ENCODE peak calls at places on chromosomes 11 and 22, in nine cellular contexts. M is right lobe of liver, B is IMR-90, Y is prostate gland, D is HCT116, P is adrenal gland, N is A549, T is thyroid gland, O is ovary. Z is an unnamed sample.

GRCh38 chr11:70527429-70528045 is 129.2 kb downstream of the CTTN start:
- DNase-seq in N (no peak), M (no peak), T (no peak), B (no peak), O (no peak), P (no peak), Y (no peak), D (no peak), Z (peak; percentile 31)

GRCh38 chr11:120316880-120317688 is 8.0 kb upstream of the TLCD5 start:
- DNase-seq in N (no peak), B (peak; percentile 29), M (no peak), T (peak; percentile 94), D (no peak), O (peak; percentile 76), Y (peak; percentile 97), P (no peak), Z (no peak)

GRCh38 chr11:44990665-44991064 is 40.0 kb upstream of the TP53I11 start:
- DNase-seq in P (no peak), D (no peak), T (no peak), O (no peak), M (no peak), Y (no peak), N (no peak), B (no peak), Z (no peak)

GRCh38 chr11:11068113-11068512 is 210.3 kb upstream of the ZBED5 start:
- DNase-seq in M (no peak), O (no peak), Y (no peak), B (no peak), T (no peak), D (no peak), N (no peak), P (no peak), Z (no peak)

GRCh38 chr22:47457021-47457420 is 694.6 kb downstream of the TBC1D22A start:
- DNase-seq in D (no peak), O (no peak), M (no peak), B (no peak), T (no peak), P (no peak), Y (no peak), N (no peak), Z (no peak)

GRCh38 chr11:64661146-64661545 is 61.9 kb downstream of the NRXN2 start:
- DNase-seq in M (no peak), T (no peak), O (no peak), N (no peak), P (no peak), Y (no peak), D (no peak), B (peak; percentile 62), Z (no peak)

GRCh38 chr22:41517172-41518047 is 26.9 kb downstream of the POLR3H start:
- DNase-seq in M (peak; percentile 76), D (no peak), O (peak; percentile 72), Y (peak; percentile 61), N (peak; percentile 63), P (peak; percentile 84), T (peak; percentile 64), B (peak; percentile 46), Z (no peak)

GRCh38 chr22:20422271-20422958 is 15.2 kb downstream of the SCARF2 start:
- DNase-seq in M (no peak), N (no peak), P (no peak), B (peak; percentile 43), D (no peak), O (no peak), T (no peak), Y (no peak), Z (peak; percentile 18)

GRCh38 chr11:69173925-69174591 is 18.3 kb downstream of the SMIM38 start:
- DNase-seq in P (no peak), Y (no peak), B (peak; percentile 66), D (no peak), T (no peak), O (no peak), M (no peak), N (no peak), Z (peak; percentile 37)

GRCh38 chr11:456533-456932 is 6.5 kb downstream of the PTDSS2 start:
- DNase-seq in M (no peak), P (no peak), D (no peak), O (no peak), T (no peak), N (no peak), Y (no peak), B (no peak), Z (peak; percentile 61)

GRCh38 chr22:42340695-42341383 is 70.4 kb upstream of the TCF20 start:
- DNase-seq in Y (no peak), M (no peak), T (no peak), O (no peak), P (no peak), B (no peak), N (no peak), D (no peak), Z (no peak)

GRCh38 chr11:61697764-61698163 is 17.6 kb downstream of the DAGLA start:
- DNase-seq in M (no peak), P (no peak), Y (no peak), O (no peak), B (no peak), D (no peak), N (no peak), T (no peak), Z (no peak)

GRCh38 chr11:61697093-61697492 is 16.9 kb downstream of the DAGLA start:
- DNase-seq in M (no peak), Y (peak; percentile 32), N (no peak), B (no peak), T (no peak), O (no peak), D (no peak), P (no peak), Z (no peak)

GRCh38 chr11:61699737-61700160 is 19.6 kb downstream of the DAGLA start:
- DNase-seq in B (no peak), P (peak; percentile 45), N (no peak), D (no peak), T (peak; percentile 35), Y (peak; percentile 73), O (no peak), M (no peak), Z (no peak)

GRCh38 chr11:61696602-61697001 is 16.4 kb downstream of the DAGLA start:
- DNase-seq in D (no peak), O (no peak), B (no peak), Y (no peak), M (no peak), T (no peak), N (no peak), P (no peak), Z (no peak)

GRCh38 chr11:61698173-61698965 is 18.2 kb downstream of the DAGLA start:
- DNase-seq in Y (no peak), T (no peak), P (no peak), M (no peak), D (no peak), N (no peak), B (no peak), O (no peak), Z (no peak)
- H3K27ac ChIP-seq in Y (peak overlapping the region; percentile 98), T (no peak overlapping the region), P (no peak overlapping the region), M (no peak overlapping the region), D (no peak overlapping the region), N (peak overlapping the region; percentile 88), B (no peak overlapping the region), O (no peak overlapping the region), Z (peak overlapping the region; percentile 11)

GRCh38 chr11:68121067-68121899 is at the start of gene CHKA:
- DNase-seq in P (peak; percentile 95), M (peak; percentile 97), B (peak; percentile 82), Y (peak; percentile 94), T (peak; percentile 95), O (peak; percentile 95), D (peak; percentile 64), N (peak; percentile 84), Z (peak; percentile 96)
- TF ChIP-seq POLR2A in P (peak; percentile 99), M (peak; percentile 100), B (peak; percentile 55), Y (peak; percentile 91), T (peak; percentile 98), O (peak; percentile 85), D (peak; percentile 56), N (peak; percentile 71), Z (peak; percentile 44)

GRCh38 chr11:96215094-96215782 is 127.8 kb downstream of the MAML2 start:
- DNase-seq in D (no peak), O (no peak), N (no peak), P (no peak), B (peak; percentile 76), M (no peak), Y (no peak), T (peak; percentile 22), Z (peak; percentile 87)

GRCh38 chr11:96218013-96218412 is 125.0 kb downstream of the MAML2 start:
- DNase-seq in T (no peak), N (no peak), O (no peak), P (no peak), D (no peak), M (no peak), Y (no peak), B (no peak), Z (no peak)

GRCh38 chr11:96217206-96217605 is 125.8 kb downstream of the MAML2 start:
- DNase-seq in N (no peak), B (no peak), T (no peak), Y (no peak), D (no peak), P (no peak), O (no peak), M (no peak), Z (no peak)

GRCh38 chr11:96214745-96215093 is 128.3 kb downstream of the MAML2 start:
- DNase-seq in O (no peak), Y (no peak), N (no peak), D (no peak), M (no peak), P (no peak), T (peak; percentile 13), B (no peak), Z (no peak)

DNA sequence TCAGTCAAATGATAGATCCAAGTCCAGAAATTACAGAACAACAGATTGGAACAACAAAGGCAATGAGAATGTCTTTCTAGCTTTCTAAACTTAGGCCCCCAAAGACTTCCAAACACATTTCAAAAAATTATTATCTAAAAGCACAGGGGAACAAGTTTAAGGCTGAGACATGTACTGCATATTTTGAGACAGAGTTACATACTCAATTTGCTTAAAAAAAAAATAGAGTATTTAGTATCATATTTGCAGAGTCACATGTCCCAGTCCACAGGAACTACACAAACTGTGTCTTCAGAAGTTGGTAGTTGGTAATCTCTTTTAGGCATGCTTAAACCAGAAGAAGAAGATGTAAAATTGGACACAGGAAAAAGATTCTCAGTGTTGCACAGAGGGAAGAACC is 127.2 kb downstream of the MAML2 start:
- DNase-seq in P (no peak), B (no peak), D (no peak), Y (no peak), T (no peak), O (no peak), N (no peak), M (no peak), Z (no peak)
- H3K4me1 ChIP-seq in P (peaks cover 54% of the 10 kb centered on the region), B (peaks cover 39% of the 10 kb centered on the region), D (peaks cover 11% of the 10 kb centered on the region), Y (peaks cover 4% of the 10 kb centered on the region), T (peaks cover 45% of the 10 kb centered on the region), O (peaks cover 11% of the 10 kb centered on the region), N (peaks cover 59% of the 10 kb centered on the region), M (no peaks in the 10 kb centered on the region), Z (peaks cover 71% of the 10 kb centered on the region)

DNA sequence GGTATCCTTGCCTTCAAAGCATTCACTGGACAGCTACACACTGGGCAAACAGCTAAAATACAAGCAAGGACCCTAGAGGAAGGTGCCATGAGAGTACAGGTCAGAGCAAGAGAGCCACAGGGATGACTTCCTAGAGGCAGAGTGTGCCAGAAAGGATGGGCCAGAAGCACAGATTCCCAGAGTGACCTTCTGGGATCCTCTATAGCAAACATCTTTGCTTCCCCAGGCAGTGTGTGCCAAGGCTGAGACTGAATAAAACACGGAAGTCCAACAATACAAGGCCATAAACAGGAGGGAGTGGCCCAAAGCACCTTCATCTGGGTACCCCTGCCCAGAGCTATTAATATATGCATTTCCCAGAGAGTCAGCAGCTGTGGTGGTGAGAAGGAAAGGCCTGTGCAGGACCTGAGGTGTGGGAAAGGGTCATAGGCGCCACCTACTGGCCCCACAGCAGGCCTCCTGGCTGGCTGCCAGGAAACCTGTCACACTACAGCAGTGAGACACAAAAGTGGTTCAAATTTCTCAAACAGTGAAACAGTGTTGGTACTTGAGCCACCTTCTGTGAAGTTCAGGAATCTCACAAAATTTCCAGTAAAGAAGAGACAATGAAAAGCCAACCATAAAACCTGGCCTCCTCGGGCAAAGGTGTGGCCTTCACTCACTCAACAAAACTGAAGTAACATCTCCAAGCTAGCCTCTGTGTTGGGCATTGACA is 20.3 kb downstream of the CLPB start:
- DNase-seq in T (peak; percentile 95), O (peak; percentile 70), B (peak; percentile 76), N (peak; percentile 81), D (peak; percentile 57), P (peak; percentile 88), M (peak; percentile 81), Y (peak; percentile 83), Z (peak; percentile 95)
- H3K27ac ChIP-seq in T (peak overlapping the region; percentile 73), O (no peak overlapping the region), B (no peak overlapping the region), N (peak overlapping the region; percentile 13), D (no peak overlapping the region), P (no peak overlapping the region), M (no peak overlapping the region), Y (peak overlapping the region; percentile 30), Z (peak overlapping the region; percentile 31)

Z was measured in spleen.